ENCODE peak calls at places on chromosome 9, in four cellular contexts. G, Q, H and O are unnamed samples.

GRCh38 chr9:73039253-73039915 is 86.5 kb upstream of the ALDH1A1 start:
- DNase-seq in G (peak; percentile 46), Q (no peak), H (no peak), O (no peak)

GRCh38 chr9:122402403-122403268 is 31.8 kb downstream of the PTGS1 start:
- DNase-seq in G (peak; percentile 96), Q (no peak), H (peak; percentile 91), O (peak; percentile 90)

GRCh38 chr9:126745574-126746411 is 59.0 kb upstream of the ZBTB43 start:
- DNase-seq in G (no peak), Q (no peak), H (no peak), O (no peak)

GRCh38 chr9:87491488-87491887 is 6.2 kb upstream of the DAPK1 start:
- DNase-seq in G (no peak), Q (no peak), H (no peak), O (no peak)

GRCh38 chr9:99465231-99465891 is 243.3 kb downstream of the SEC61B start:
- DNase-seq in G (peak; percentile 67), Q (no peak), H (no peak), O (no peak)

GRCh38 chr9:113556877-113557593 is 93.5 kb downstream of the RGS3 start:
- DNase-seq in G (peak; percentile 44), Q (no peak), H (peak; percentile 27), O (no peak)

GRCh38 chr9:95005276-95006141 is 279.0 kb downstream of the AOPEP start:
- DNase-seq in G (no peak), Q (no peak), H (peak; percentile 68), O (no peak)

GRCh38 chr9:22079873-22080341 is 70.8 kb upstream of the CDKN2B start:
- DNase-seq in G (peak; percentile 83), Q (no peak), H (no peak), O (no peak)

GRCh38 chr9:96566401-96567202 is 53.0 kb downstream of the CDC14B start:
- DNase-seq in G (peak; percentile 15), Q (peak; percentile 68), H (peak; percentile 77), O (no peak)

GRCh38 chr9:72733896-72734295 is 212.5 kb downstream of the TMC1 start:
- DNase-seq in G (no peak), Q (no peak), H (no peak), O (no peak)

GRCh38 chr9:127761491-127761904 is 17.0 kb downstream of the SH2D3C start:
- DNase-seq in G (no peak), Q (no peak), H (no peak), O (no peak)

GRCh38 chr9:105713939-105714331 is 19.6 kb downstream of the TMEM38B start:
- DNase-seq in G (no peak), Q (no peak), H (no peak), O (no peak)

GRCh38 chr9:134179918-134180785 is 15.8 kb upstream of the RNU6ATAC start:
- DNase-seq in G (no peak), Q (no peak), H (no peak), O (no peak)

GRCh38 chr9:99783799-99784198 is 37.9 kb upstream of the NR4A3 start:
- DNase-seq in G (no peak), Q (no peak), H (no peak), O (no peak)

GRCh38 chr9:21677834-21678233 is 124.6 kb upstream of the MTAP start:
- DNase-seq in G (peak; percentile 92), Q (no peak), H (peak; percentile 95), O (peak; percentile 98)

GRCh38 chr9:82934949-82935348 is 128.0 kb downstream of the RASEF start:
- DNase-seq in G (peak; percentile 94), Q (no peak), H (peak; percentile 96), O (peak; percentile 2)

GRCh38 chr9:14343948-14344547 is 30.1 kb upstream of the NFIB start:
- DNase-seq in G (no peak), Q (no peak), H (peak; percentile 33), O (no peak)

GRCh38 chr9:93665566-93666278 is 89.3 kb downstream of the PHF2 start:
- DNase-seq in G (no peak), Q (no peak), H (no peak), O (no peak)

GRCh38 chr9:89871871-89872331 is 267.1 kb downstream of the GADD45G start:
- DNase-seq in G (no peak), Q (no peak), H (no peak), O (no peak)

GRCh38 chr9:87564111-87564510 is 66.4 kb downstream of the DAPK1 start:
- DNase-seq in G (peak; percentile 42), Q (no peak), H (no peak), O (no peak)

GRCh38 chr9:137044502-137045177 is 1.3 kb downstream of the NPDC1 start:
- DNase-seq in G (no peak), Q (no peak), H (no peak), O (no peak)

GRCh38 chr9:114884787-114885452 is 45.5 kb downstream of the TNFSF8 start:
- DNase-seq in G (no peak), Q (no peak), H (peak; percentile 92), O (no peak)

GRCh38 chr9:125407974-125408900 is 146.6 kb downstream of the GAPVD1 start:
- DNase-seq in G (no peak), Q (peak; percentile 75), H (peak; percentile 74), O (no peak)

GRCh38 chr9:89436963-89437625 is 60.8 kb downstream of the SEMA4D start:
- DNase-seq in G (no peak), Q (no peak), H (no peak), O (no peak)

GRCh38 chr9:115883467-115884329 is 269.9 kb upstream of the PAPPA start:
- DNase-seq in G (peak; percentile 21), Q (peak; percentile 18), H (peak; percentile 88), O (peak; percentile 11)

GRCh38 chr9:3157011-3157410 is 313.1 kb upstream of the PUM3 start:
- DNase-seq in G (no peak), Q (no peak), H (no peak), O (no peak)

GRCh38 chr9:89874351-89875321 is 269.8 kb downstream of the GADD45G start:
- DNase-seq in G (no peak), Q (no peak), H (no peak), O (no peak)

GRCh38 chr9:104313396-104314110 is 190.5 kb upstream of the OR13F1 start:
- DNase-seq in G (no peak), Q (no peak), H (no peak), O (no peak)

GRCh38 chr9:89425921-89426388 is 72.0 kb downstream of the SEMA4D start:
- DNase-seq in G (no peak), Q (no peak), H (no peak), O (no peak)

GRCh38 chr9:86945868-86946711 is 1.2 kb downstream of the GAS1 start:
- DNase-seq in G (peak; percentile 62), Q (no peak), H (peak; percentile 70), O (no peak)

GRCh38 chr9:134252084-134252830 is 74.0 kb upstream of the RXRA start:
- DNase-seq in G (no peak), Q (no peak), H (no peak), O (no peak)

GRCh38 chr9:98999152-98999525 is 55.4 kb downstream of the COL15A1 start:
- DNase-seq in G (no peak), Q (no peak), H (no peak), O (no peak)

GRCh38 chr9:137669261-137669672 is 50.5 kb downstream of the EHMT1 start:
- DNase-seq in G (no peak), Q (no peak), H (peak; percentile 45), O (no peak)

GRCh38 chr9:76414656-76415055 is 20.4 kb upstream of the RFK start:
- DNase-seq in G (peak; percentile 93), Q (no peak), H (no peak), O (no peak)

GRCh38 chr9:89436326-89436725 is 61.6 kb downstream of the SEMA4D start:
- DNase-seq in G (no peak), Q (no peak), H (no peak), O (no peak)

GRCh38 chr9:85729882-85730281 is 11.9 kb downstream of the AGTPBP1 start:
- DNase-seq in G (no peak), Q (no peak), H (no peak), O (no peak)

GRCh38 chr9:126127591-126127990 is 199.0 kb upstream of the MVB12B start:
- DNase-seq in G (no peak), Q (no peak), H (no peak), O (no peak)

GRCh38 chr9:68704498-68704803 is 589 bp upstream of the PIP5K1B start:
- DNase-seq in G (no peak), Q (no peak), H (no peak), O (no peak)

GRCh38 chr9:68703672-68704071 is 1.4 kb upstream of the PIP5K1B start:
- DNase-seq in G (no peak), Q (no peak), H (no peak), O (no peak)

GRCh38 chr9:68705636-68706578 is 867 bp downstream of the PIP5K1B start:
- DNase-seq in G (no peak), Q (no peak), H (no peak), O (no peak)

GRCh38 chr9:68706579-68707201 is 1.6 kb downstream of the PIP5K1B start:
- DNase-seq in G (no peak), Q (no peak), H (no peak), O (no peak)

DNA sequence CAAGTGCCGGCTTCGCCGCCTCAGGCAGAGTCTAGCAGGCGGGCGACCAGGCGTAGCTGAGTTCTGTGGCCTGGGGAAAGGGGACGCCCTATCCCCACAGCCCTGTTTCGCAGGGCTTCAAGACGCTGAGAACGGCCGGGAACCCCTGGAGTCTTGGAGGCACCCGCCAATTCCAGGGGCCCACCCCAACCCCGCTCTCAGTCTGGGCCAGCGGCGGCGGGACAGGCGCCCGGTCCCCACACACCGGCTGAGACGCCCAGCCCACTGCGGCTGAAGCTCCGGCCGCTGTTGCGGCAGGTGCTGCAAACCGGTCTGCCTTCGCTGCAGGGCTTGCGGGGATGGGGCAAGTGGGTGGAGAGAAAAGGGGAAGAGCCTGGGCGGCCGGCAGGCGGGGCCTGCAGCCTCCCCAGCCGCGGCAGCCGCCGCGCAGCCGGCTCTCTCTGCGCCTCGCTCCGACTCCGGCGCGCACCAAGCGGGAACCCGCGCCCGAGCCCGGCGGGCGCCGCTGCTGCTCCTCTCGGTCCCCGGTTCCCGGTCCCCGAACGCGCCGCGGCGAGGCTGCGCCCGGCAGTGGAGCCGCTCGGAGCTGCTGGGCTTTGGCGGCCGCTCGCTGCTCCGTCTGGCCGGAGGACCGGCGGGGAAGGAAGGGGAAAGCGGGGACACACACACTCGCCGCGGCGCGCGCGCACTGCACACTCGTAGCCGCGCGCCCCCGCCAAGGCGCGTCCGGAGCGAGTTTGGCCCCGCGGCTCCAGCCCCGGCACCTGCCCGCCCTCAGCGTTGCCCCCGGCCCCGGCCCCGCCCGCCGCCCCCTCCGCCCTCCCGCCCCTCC is at the start of gene PIP5K1B:
- DNase-seq in G (peak; percentile 43), Q (peak; percentile 71), H (peak; percentile 29), O (no peak)
- H3K4me1 ChIP-seq in G (peaks cover 2% of the 10 kb centered on the region), Q (peaks cover 25% of the 10 kb centered on the region), H (peaks cover 8% of the 10 kb centered on the region), O (no peaks in the 10 kb centered on the region)

GRCh38 chr9:128762664-128763449 is 8.9 kb downstream of the ZER1 start:
- DNase-seq in G (no peak), Q (no peak), H (no peak), O (no peak)
- H3K4me2 ChIP-seq in G (no peak overlapping the region), Q (no peak overlapping the region), H (no peak overlapping the region), O (no peak overlapping the region)

GRCh38 chr9:121359358-121360294 is 10.4 kb downstream of the STOM start:
- DNase-seq in G (peak; percentile 52), Q (no peak), H (no peak), O (no peak)
- H3K4me1 ChIP-seq in G (peaks cover 20% of the 10 kb centered on the region), Q (peaks cover 2% of the 10 kb centered on the region), H (peaks cover 73% of the 10 kb centered on the region), O (peaks cover 61% of the 10 kb centered on the region)

GRCh38 chr9:35333551-35333950 is 156.4 kb upstream of the RUSC2 start:
- DNase-seq in G (peak; percentile 75), Q (no peak), H (no peak), O (no peak)
- H3K4me2 ChIP-seq in G (peak overlapping the region; percentile 24), Q (no peak overlapping the region), H (no peak overlapping the region), O (no peak overlapping the region)